ENCODE peak calls at places on chromosomes 6 and 20, in ten cellular contexts. D, U, K, R, E, F, J, Y, V and H are unnamed samples.

GRCh38 chr6:132960720-132961119 is 146.4 kb downstream of the RPS12 start:
- DNase-seq in D (no peak), U (no peak), K (no peak), R (no peak), E (no peak), F (no peak), J (no peak), Y (no peak), V (no peak), H (no peak)

GRCh38 chr20:46963758-46964181 is 69.1 kb downstream of the EYA2 start:
- DNase-seq in D (no peak), U (no peak), K (no peak), R (no peak), E (no peak), F (no peak), J (no peak), Y (no peak), V (no peak), H (no peak)

GRCh38 chr6:30885999-30886896 is 1.9 kb downstream of the DDR1 start:
- DNase-seq in D (peak; percentile 95), U (peak; percentile 39), K (no peak), R (peak; percentile 31), E (peak; percentile 56), F (no peak), J (peak; percentile 87), Y (peak; percentile 72), V (peak; percentile 87), H (no peak)

GRCh38 chr6:129774697-129775447 is 64.9 kb upstream of the ARHGAP18 start:
- DNase-seq in D (peak; percentile 78), U (peak; percentile 83), K (peak; percentile 45), R (peak; percentile 50), E (peak; percentile 75), F (peak; percentile 73), J (peak; percentile 72), Y (peak; percentile 83), V (peak; percentile 80), H (peak; percentile 15)

GRCh38 chr6:149754573-149754972 is 5.0 kb downstream of the PCMT1 start:
- DNase-seq in D (no peak), U (no peak), K (no peak), R (no peak), E (no peak), F (no peak), J (no peak), Y (no peak), V (no peak), H (no peak)

GRCh38 chr6:139133272-139133671 is 1.6 kb upstream of the HECA start:
- DNase-seq in D (no peak), U (no peak), K (no peak), R (no peak), E (no peak), F (no peak), J (no peak), Y (peak; percentile 58), V (no peak), H (no peak)

GRCh38 chr6:31271641-31272357 is at the start of gene HLA-C:
- DNase-seq in D (peak; percentile 89), U (peak; percentile 96), K (peak; percentile 74), R (peak; percentile 65), E (peak; percentile 68), F (peak; percentile 91), J (peak; percentile 97), Y (peak; percentile 97), V (peak; percentile 99), H (peak; percentile 79)

GRCh38 chr20:51667002-51667408 is 101.2 kb downstream of the ATP9A start:
- DNase-seq in D (no peak), U (no peak), K (no peak), R (no peak), E (no peak), F (no peak), J (no peak), Y (no peak), V (no peak), H (no peak)

GRCh38 chr20:37381621-37382538 is 35.9 kb downstream of the SRC start:
- DNase-seq in D (no peak), U (no peak), K (no peak), R (no peak), E (no peak), F (no peak), J (peak; percentile 58), Y (no peak), V (no peak), H (no peak)

GRCh38 chr6:128508588-128509296 is 11.7 kb downstream of the PTPRK start:
- DNase-seq in D (no peak), U (peak; percentile 97), K (no peak), R (no peak), E (no peak), F (no peak), J (no peak), Y (no peak), V (peak; percentile 93), H (no peak)

GRCh38 chr6:21595951-21596378 is 2.4 kb downstream of the SOX4 start:
- DNase-seq in D (no peak), U (no peak), K (no peak), R (peak; percentile 45), E (peak; percentile 17), F (peak; percentile 32), J (no peak), Y (peak; percentile 66), V (peak; percentile 21), H (no peak)

GRCh38 chr6:125207956-125208355 is 54.4 kb downstream of the TPD52L1 start:
- DNase-seq in D (no peak), U (peak; percentile 13), K (no peak), R (no peak), E (no peak), F (no peak), J (no peak), Y (no peak), V (no peak), H (no peak)

GRCh38 chr6:108955329-108955949 is 107.2 kb downstream of the ARMC2 start:
- DNase-seq in D (no peak), U (no peak), K (no peak), R (no peak), E (no peak), F (no peak), J (no peak), Y (peak; percentile 67), V (no peak), H (no peak)

GRCh38 chr6:101662111-101662897 is 268.8 kb downstream of the GRIK2 start:
- DNase-seq in D (no peak), U (no peak), K (no peak), R (no peak), E (no peak), F (no peak), J (no peak), Y (no peak), V (no peak), H (no peak)

GRCh38 chr6:23305325-23305943 is 736.1 kb downstream of the HDGFL1 start:
- DNase-seq in D (no peak), U (no peak), K (no peak), R (no peak), E (no peak), F (no peak), J (no peak), Y (no peak), V (no peak), H (no peak)

GRCh38 chr6:40845588-40845987 is 193.4 kb downstream of the UNC5CL start:
- DNase-seq in D (peak; percentile 50), U (peak; percentile 62), K (peak; percentile 8), R (peak; percentile 21), E (peak; percentile 57), F (peak; percentile 35), J (no peak), Y (peak; percentile 74), V (peak; percentile 59), H (no peak)

GRCh38 chr6:90461367-90461766 is 125.5 kb downstream of the MAP3K7 start:
- DNase-seq in D (no peak), U (no peak), K (no peak), R (no peak), E (no peak), F (no peak), J (no peak), Y (no peak), V (no peak), H (no peak)

GRCh38 chr20:53736757-53737403 is 143.2 kb upstream of the ZNF217 start:
- DNase-seq in D (no peak), U (peak; percentile 68), K (no peak), R (no peak), E (no peak), F (no peak), J (no peak), Y (peak; percentile 73), V (peak; percentile 76), H (no peak)

GRCh38 chr6:137185290-137185689 is 11.8 kb upstream of the IL22RA2 start:
- DNase-seq in D (no peak), U (no peak), K (no peak), R (no peak), E (no peak), F (no peak), J (no peak), Y (peak; percentile 25), V (no peak), H (no peak)

GRCh38 chr6:25842526-25842925 is 10.7 kb upstream of the SLC17A1 start:
- DNase-seq in D (no peak), U (no peak), K (no peak), R (no peak), E (no peak), F (no peak), J (no peak), Y (no peak), V (no peak), H (no peak)

GRCh38 chr6:169845426-169846285 is 94.2 kb downstream of the ERMARD start:
- DNase-seq in D (no peak), U (no peak), K (no peak), R (no peak), E (no peak), F (no peak), J (peak; percentile 19), Y (no peak), V (no peak), H (no peak)

GRCh38 chr20:24972341-24972740 is 20.2 kb downstream of the APMAP start:
- DNase-seq in D (no peak), U (no peak), K (no peak), R (no peak), E (no peak), F (peak; percentile 9), J (peak; percentile 9), Y (no peak), V (no peak), H (no peak)

GRCh38 chr20:1870792-1871550 is 24.2 kb upstream of the SIRPA start:
- DNase-seq in D (no peak), U (no peak), K (no peak), R (no peak), E (no peak), F (no peak), J (no peak), Y (no peak), V (no peak), H (no peak)

GRCh38 chr6:31620586-31621319 is at the start of gene PRRC2A:
- DNase-seq in D (no peak), U (no peak), K (peak; percentile 76), R (peak; percentile 73), E (peak; percentile 74), F (peak; percentile 84), J (peak; percentile 98), Y (peak; percentile 93), V (no peak), H (peak; percentile 40)

GRCh38 chr6:170266061-170266825 is 24.6 kb downstream of the DLL1 start:
- DNase-seq in D (no peak), U (peak; percentile 40), K (no peak), R (peak; percentile 19), E (no peak), F (no peak), J (no peak), Y (no peak), V (no peak), H (no peak)

GRCh38 chr6:104896914-104897313 is 37.2 kb upstream of the HACE1 start:
- DNase-seq in D (no peak), U (no peak), K (no peak), R (no peak), E (no peak), F (no peak), J (no peak), Y (no peak), V (no peak), H (no peak)

GRCh38 chr6:38306915-38307314 is 332.8 kb downstream of the BTBD9 start:
- DNase-seq in D (no peak), U (no peak), K (no peak), R (no peak), E (no peak), F (no peak), J (no peak), Y (no peak), V (no peak), H (no peak)

GRCh38 chr6:17490724-17491123 is 97.3 kb downstream of the CAP2 start:
- DNase-seq in D (no peak), U (peak; percentile 66), K (no peak), R (peak; percentile 9), E (no peak), F (no peak), J (no peak), Y (no peak), V (peak; percentile 46), H (no peak)